ENCODE peak calls at places on chromosomes 16 and 17, in five cellular contexts. I, D, F, L and Q are unnamed samples.

GRCh38 chr17:57366558-57367351 is 110.4 kb downstream of the MSI2 start:
- DNase-seq in D (no peak), L (no peak), I (no peak), F (no peak), Q (no peak)

GRCh38 chr16:1635070-1635469 is 22.9 kb downstream of the CRAMP1 start:
- DNase-seq in D (no peak), I (no peak), L (no peak), F (no peak), Q (no peak)

GRCh38 chr17:69567130-69567529 is 152.6 kb downstream of the MAP2K6 start:
- DNase-seq in L (no peak), D (peak; percentile 26), I (no peak), F (no peak), Q (peak; percentile 33)

GRCh38 chr17:42107597-42108576 is 4.6 kb downstream of the DHX58 start:
- DNase-seq in F (peak; percentile 85), L (no peak), D (peak; percentile 96), I (peak; percentile 76), Q (peak; percentile 100)

GRCh38 chr16:25013751-25014499 is 1.2 kb downstream of the ARHGAP17 start:
- DNase-seq in F (no peak), I (no peak), D (no peak), L (no peak), Q (no peak)

GRCh38 chr16:814974-815373 is 14.4 kb upstream of the GNG13 start:
- DNase-seq in F (no peak), I (no peak), D (no peak), L (no peak), Q (no peak)

GRCh38 chr16:2473999-2474876 is 689 bp upstream of the TBC1D24 start:
- DNase-seq in I (no peak), D (no peak), L (no peak), F (no peak), Q (peak; percentile 90)

GRCh38 chr16:188674-189073 is 8.4 kb downstream of the HBQ1 start:
- DNase-seq in F (no peak), L (no peak), D (peak; percentile 46), I (no peak), Q (peak; percentile 70)

GRCh38 chr17:83064021-83064731 is 15.2 kb upstream of the METRNL start:
- DNase-seq in D (no peak), F (no peak), L (no peak), I (peak; percentile 53), Q (peak; percentile 47)

GRCh38 chr16:72857841-72858594 is 189.9 kb downstream of the ZFHX3 start:
- DNase-seq in I (no peak), F (no peak), D (no peak), L (no peak), Q (peak; percentile 42)

GRCh38 chr16:72853575-72853974 is 194.4 kb downstream of the ZFHX3 start:
- DNase-seq in D (no peak), L (no peak), I (no peak), F (no peak), Q (no peak)

GRCh38 chr16:72856797-72857196 is 191.1 kb downstream of the ZFHX3 start:
- DNase-seq in F (no peak), D (peak; percentile 54), I (no peak), L (no peak), Q (peak; percentile 86)

GRCh38 chr16:72850863-72851262 is 197.1 kb downstream of the ZFHX3 start:
- DNase-seq in D (no peak), I (peak; percentile 93), F (no peak), L (no peak), Q (no peak)

GRCh38 chr16:72854537-72854936 is 193.4 kb downstream of the ZFHX3 start:
- DNase-seq in F (no peak), D (no peak), I (no peak), L (no peak), Q (no peak)
- H3K36me3 ChIP-seq in F (no peaks in the 10 kb centered on the region), D (no peaks in the 10 kb centered on the region), I (no peaks in the 10 kb centered on the region), L (no peaks in the 10 kb centered on the region), Q (no peaks in the 10 kb centered on the region)

DNA sequence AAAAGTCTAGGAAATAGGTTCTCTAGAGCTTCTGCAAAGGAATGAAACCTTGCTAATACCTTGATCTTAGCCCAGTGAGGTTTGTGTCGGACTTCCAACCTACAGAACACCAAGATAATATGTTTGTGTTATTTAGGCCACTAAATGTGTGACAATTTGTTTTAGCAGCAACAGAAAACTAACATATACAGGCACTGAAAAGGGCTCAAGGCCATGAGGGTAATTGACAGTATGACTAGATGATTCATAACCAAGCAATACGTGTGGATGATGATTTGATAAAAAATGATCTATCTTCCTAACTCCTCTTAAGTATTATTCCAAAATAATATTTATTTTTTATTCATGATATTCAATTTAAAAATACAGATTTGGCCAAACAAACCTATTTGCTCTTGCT is 27.7 kb upstream of the MED13 start:
- DNase-seq in D (no peak), F (no peak), I (no peak), L (no peak), Q (no peak)
- H3K36me3 ChIP-seq in D (no peaks in the 10 kb centered on the region), F (no peaks in the 10 kb centered on the region), I (no peaks in the 10 kb centered on the region), L (no peaks in the 10 kb centered on the region), Q (no peaks in the 10 kb centered on the region)

GRCh38 chr16:56788435-56788834 is 58.5 kb downstream of the NUP93 start:
- DNase-seq in D (no peak), F (no peak), L (no peak), I (no peak), Q (no peak)

GRCh38 chr16:56793504-56793903 is 63.6 kb downstream of the NUP93 start:
- DNase-seq in L (no peak), I (no peak), D (peak; percentile 53), F (no peak), Q (no peak)

GRCh38 chr16:56787185-56787584 is 57.3 kb downstream of the NUP93 start:
- DNase-seq in F (no peak), D (peak; percentile 83), I (no peak), L (no peak), Q (no peak)

GRCh38 chr16:56792960-56793359 is 63.0 kb downstream of the NUP93 start:
- DNase-seq in F (no peak), L (no peak), I (no peak), D (no peak), Q (no peak)

GRCh38 chr16:56789360-56789759 is 59.4 kb downstream of the NUP93 start:
- DNase-seq in D (peak; percentile 40), I (no peak), F (peak; percentile 38), L (peak; percentile 55), Q (no peak)
- H3K36me3 ChIP-seq in D (no peaks in the 10 kb centered on the region), I (no peaks in the 10 kb centered on the region), F (peaks cover 3% of the 10 kb centered on the region), L (no peaks in the 10 kb centered on the region), Q (no peaks in the 10 kb centered on the region)

DNA sequence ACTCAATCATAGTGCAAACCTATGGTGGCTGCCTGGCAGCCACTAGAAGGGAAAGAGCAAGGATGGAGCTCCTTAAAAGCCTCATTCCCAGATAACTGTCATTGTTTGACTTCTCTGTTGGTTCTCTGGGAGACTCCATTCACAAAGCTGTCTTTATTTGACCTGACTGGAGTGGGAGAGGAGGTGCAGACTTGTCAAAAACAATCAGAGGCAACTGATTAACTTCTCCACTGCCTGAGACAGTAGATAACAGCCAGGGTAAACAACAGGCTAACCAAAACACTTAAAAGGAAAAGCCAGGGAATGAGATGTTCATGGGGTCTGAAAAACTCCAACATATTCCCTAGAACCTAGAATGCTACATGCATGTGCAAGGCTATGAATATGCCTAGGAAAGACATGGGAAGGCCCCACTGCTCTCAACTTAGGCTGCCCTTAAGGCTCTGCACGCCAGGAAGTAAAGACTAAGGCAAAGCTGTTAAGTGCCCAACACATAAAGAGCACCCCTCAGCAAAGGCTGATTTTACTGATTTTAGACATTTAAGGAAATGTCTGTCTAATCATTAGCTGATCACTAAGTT is 82.0 kb downstream of the TTC19 start:
- DNase-seq in I (no peak), L (no peak), D (peak; percentile 69), F (no peak), Q (no peak)
- H3K36me3 ChIP-seq in I (peaks cover 55% of the 10 kb centered on the region), L (peaks cover 12% of the 10 kb centered on the region), D (no peaks in the 10 kb centered on the region), F (peaks cover 12% of the 10 kb centered on the region), Q (peaks cover 5% of the 10 kb centered on the region)

GRCh38 chr17:81196505-81197408 is 26.0 kb downstream of the CEP131 start:
- DNase-seq in I (no peak), F (no peak), L (no peak), D (no peak), Q (no peak)
- H3K36me3 ChIP-seq in I (peaks cover 6% of the 10 kb centered on the region), F (peaks cover 12% of the 10 kb centered on the region), L (no peaks in the 10 kb centered on the region), D (no peaks in the 10 kb centered on the region), Q (peaks cover 1% of the 10 kb centered on the region)

GRCh38 chr17:50108556-50108955 is 13.4 kb downstream of the PDK2 start:
- DNase-seq in F (no peak), D (no peak), I (no peak), L (no peak), Q (no peak)
- H3K36me3 ChIP-seq in F (peaks cover 47% of the 10 kb centered on the region), D (no peaks in the 10 kb centered on the region), I (peaks cover 50% of the 10 kb centered on the region), L (no peaks in the 10 kb centered on the region), Q (no peaks in the 10 kb centered on the region)